ENCODE peak calls at places on chromosomes 7 and 10, in six cellular contexts. K is cardiac fibroblast; L is NCI-H1092; H is nucleus accumbens; V is activated CD8-positive, alpha-beta memory T cell treated with anti-CD3 and anti-CD28 coated beads, Interleukin-2, amount 50 U/mL, for 4 hours; E is germinal center. N is an unnamed sample.

GRCh38 chr10:30683496-30683895 is 53.9 kb upstream of the LYZL2 start:
- DNase-seq in L (no peak), K (no peak), E (no peak), V (no peak), H (no peak), N (no peak)

GRCh38 chr10:70791390-70792039 is 6.3 kb upstream of the TBATA start:
- DNase-seq in V (no peak), E (no peak), K (no peak), H (no peak), L (no peak), N (no peak)

GRCh38 chr10:84138478-84139125 is 707 bp upstream of the GHITM start:
- DNase-seq in K (no peak), V (peak), H (no peak), E (peak), L (no peak), N (no peak)

GRCh38 chr7:25545125-25546008 is 317.1 kb upstream of the NPVF start:
- DNase-seq in V (no peak), E (no peak), L (no peak), H (no peak), K (no peak), N (no peak)

GRCh38 chr10:133528845-133529575 is 1.8 kb downstream of the CYP2E1 start:
- DNase-seq in H (no peak), V (no peak), K (peak), L (no peak), E (no peak), N (no peak)

GRCh38 chr10:108592926-108593325 is 1330.4 kb downstream of the XPNPEP1 start:
- DNase-seq in V (no peak), K (no peak), E (no peak), L (no peak), H (no peak), N (no peak)

GRCh38 chr7:157548691-157549265 is 212.0 kb downstream of the DNAJB6 start:
- DNase-seq in H (no peak), V (peak), K (no peak), E (no peak), L (no peak), N (no peak)

GRCh38 chr7:155464948-155465739 is 7.2 kb downstream of the EN2 start:
- DNase-seq in K (no peak), L (no peak), H (no peak), E (no peak), V (no peak), N (no peak)